ENCODE peak calls at places on chromosomes 6 and 20, in five cellular contexts. One of them, this sample, is unnamed.

GRCh38 chr6:36735110-36735971 is 37.7 kb downstream of the RAB44 start:
- DNase-seq in right cardiac atrium: peak; percentile 96
- DNase-seq in ovary: peak; percentile 77
- DNase-seq in SK-N-MC: peak; percentile 73
- DNase-seq in endodermal cell: no peak
- DNase-seq in this sample: peak; percentile 84

GRCh38 chr6:10534418-10534760 is 13.2 kb downstream of the GCNT2 start:
- DNase-seq in right cardiac atrium: no peak
- DNase-seq in ovary: no peak
- DNase-seq in SK-N-MC: no peak
- DNase-seq in endodermal cell: no peak
- DNase-seq in this sample: no peak

GRCh38 chr20:3172126-3172932 is 1.0 kb downstream of the LZTS3 start:
- DNase-seq in right cardiac atrium: no peak
- DNase-seq in ovary: no peak
- DNase-seq in SK-N-MC: no peak
- DNase-seq in endodermal cell: peak; percentile 52
- DNase-seq in this sample: no peak

GRCh38 chr20:38212806-38213606 is 47.5 kb downstream of the KIAA1755 start:
- DNase-seq in right cardiac atrium: peak; percentile 90
- DNase-seq in ovary: no peak
- DNase-seq in SK-N-MC: no peak
- DNase-seq in endodermal cell: no peak
- DNase-seq in this sample: peak; percentile 44

GRCh38 chr20:2130062-2130591 is 28.5 kb downstream of the STK35 start:
- DNase-seq in right cardiac atrium: no peak
- DNase-seq in ovary: no peak
- DNase-seq in SK-N-MC: no peak
- DNase-seq in endodermal cell: no peak
- DNase-seq in this sample: peak; percentile 72

GRCh38 chr20:21796059-21796458 is 90.6 kb downstream of the PAX1 start:
- DNase-seq in right cardiac atrium: peak; percentile 29
- DNase-seq in ovary: no peak
- DNase-seq in SK-N-MC: no peak
- DNase-seq in endodermal cell: peak; percentile 73
- DNase-seq in this sample: no peak

GRCh38 chr6:22828179-22829062 is 259.1 kb downstream of the HDGFL1 start:
- DNase-seq in right cardiac atrium: no peak
- DNase-seq in ovary: peak; percentile 38
- DNase-seq in SK-N-MC: peak; percentile 61
- DNase-seq in endodermal cell: peak; percentile 81
- DNase-seq in this sample: peak; percentile 38

GRCh38 chr20:24742989-24743388 is 206.1 kb upstream of the CST7 start:
- DNase-seq in right cardiac atrium: no peak
- DNase-seq in ovary: no peak
- DNase-seq in SK-N-MC: no peak
- DNase-seq in endodermal cell: peak; percentile 24
- DNase-seq in this sample: no peak

GRCh38 chr6:13624871-13625288 is 9.7 kb downstream of the NOL7 start:
- DNase-seq in right cardiac atrium: no peak
- DNase-seq in ovary: no peak
- DNase-seq in SK-N-MC: no peak
- DNase-seq in endodermal cell: peak; percentile 76
- DNase-seq in this sample: no peak

GRCh38 chr6:132400641-132401119 is 595 bp downstream of the MOXD1 start:
- DNase-seq in right cardiac atrium: no peak
- DNase-seq in ovary: peak; percentile 25
- DNase-seq in SK-N-MC: no peak
- DNase-seq in endodermal cell: no peak
- DNase-seq in this sample: no peak

GRCh38 chr6:144955853-144956252 is 670.7 kb downstream of the UTRN start:
- DNase-seq in right cardiac atrium: no peak
- DNase-seq in ovary: no peak
- DNase-seq in SK-N-MC: no peak
- DNase-seq in endodermal cell: no peak
- DNase-seq in this sample: no peak

GRCh38 chr20:25178563-25179438 is 16.7 kb upstream of the ENTPD6 start:
- DNase-seq in right cardiac atrium: peak; percentile 63
- DNase-seq in ovary: no peak
- DNase-seq in SK-N-MC: no peak
- DNase-seq in endodermal cell: peak; percentile 47
- DNase-seq in this sample: no peak

GRCh38 chr6:25882066-25882496 is 8.0 kb upstream of the SLC17A3 start:
- DNase-seq in right cardiac atrium: peak; percentile 54
- DNase-seq in ovary: peak; percentile 41
- DNase-seq in SK-N-MC: no peak
- DNase-seq in endodermal cell: peak; percentile 89
- DNase-seq in this sample: peak; percentile 30

GRCh38 chr20:32017711-32018251 is 7.5 kb downstream of the CCM2L start:
- DNase-seq in right cardiac atrium: no peak
- DNase-seq in ovary: no peak
- DNase-seq in SK-N-MC: no peak
- DNase-seq in endodermal cell: peak; percentile 97
- DNase-seq in this sample: no peak

GRCh38 chr6:133892444-133893323 is 3.8 kb downstream of the TCF21 start:
- DNase-seq in right cardiac atrium: no peak
- DNase-seq in ovary: peak; percentile 58
- DNase-seq in SK-N-MC: no peak
- DNase-seq in endodermal cell: peak; percentile 66
- DNase-seq in this sample: no peak

GRCh38 chr6:133891814-133892443 is 3.0 kb downstream of the TCF21 start:
- DNase-seq in right cardiac atrium: no peak
- DNase-seq in ovary: no peak
- DNase-seq in SK-N-MC: no peak
- DNase-seq in endodermal cell: no peak
- DNase-seq in this sample: no peak

GRCh38 chr6:133894795-133895401 is 6.0 kb downstream of the TCF21 start:
- DNase-seq in right cardiac atrium: no peak
- DNase-seq in ovary: no peak
- DNase-seq in SK-N-MC: no peak
- DNase-seq in endodermal cell: no peak
- DNase-seq in this sample: peak; percentile 66

GRCh38 chr6:133894369-133894768 is 5.5 kb downstream of the TCF21 start:
- DNase-seq in right cardiac atrium: no peak
- DNase-seq in ovary: no peak
- DNase-seq in SK-N-MC: no peak
- DNase-seq in endodermal cell: no peak
- DNase-seq in this sample: no peak

DNA sequence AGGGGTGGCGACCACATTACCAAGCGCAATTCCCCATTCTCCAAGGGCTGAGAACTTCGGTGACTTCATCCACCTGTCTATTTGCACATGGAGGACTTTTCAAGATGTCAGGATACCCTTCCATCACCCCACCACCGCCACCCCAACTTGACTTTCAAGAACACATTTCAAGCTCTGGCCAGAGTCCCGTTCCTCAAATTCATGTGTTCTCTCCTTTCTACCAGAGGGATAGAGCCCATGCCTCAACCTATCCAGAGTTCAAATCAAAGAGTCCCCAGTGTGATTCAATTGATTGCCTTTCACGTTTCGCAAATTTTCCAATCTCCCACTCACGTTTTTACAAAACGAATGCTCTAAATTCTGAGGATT is 4.4 kb downstream of the TCF21 start:
- DNase-seq in right cardiac atrium: no peak
- DNase-seq in ovary: no peak
- DNase-seq in SK-N-MC: no peak
- DNase-seq in endodermal cell: no peak
- DNase-seq in this sample: no peak
- H3K27ac ChIP-seq in right cardiac atrium: peak overlapping the region; percentile 14
- H3K27ac ChIP-seq in ovary: peak overlapping the region; percentile 96
- H3K27ac ChIP-seq in SK-N-MC: no peak overlapping the region
- H3K27ac ChIP-seq in endodermal cell: no peak overlapping the region
- H3K27ac ChIP-seq in this sample: peak overlapping the region; percentile 23

DNA sequence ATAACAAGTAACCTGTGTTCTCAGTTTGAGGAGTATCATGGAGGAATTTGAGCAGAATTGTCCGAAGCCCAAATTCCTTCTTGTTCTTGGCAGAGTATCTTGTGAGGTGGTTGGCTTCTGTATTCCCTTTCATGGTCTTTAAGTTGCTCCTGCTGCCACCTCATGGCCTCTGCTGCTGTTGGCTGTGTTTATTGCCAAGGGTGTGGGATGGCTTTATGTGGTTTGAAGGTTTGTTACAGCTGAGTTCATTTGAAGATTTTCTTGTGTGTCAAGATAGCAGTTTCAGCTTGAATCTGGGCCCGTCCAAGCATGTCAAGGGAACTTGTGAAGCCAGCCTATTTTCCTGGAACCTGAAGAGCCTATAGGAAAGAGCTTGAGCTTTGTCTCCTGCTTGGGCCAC is 20.2 kb upstream of the TTK start:
- DNase-seq in right cardiac atrium: no peak
- DNase-seq in ovary: no peak
- DNase-seq in SK-N-MC: no peak
- DNase-seq in endodermal cell: peak; percentile 69
- DNase-seq in this sample: no peak
- H3K9me3 ChIP-seq in right cardiac atrium: no peaks in the 10 kb centered on the region
- H3K9me3 ChIP-seq in ovary: no peaks in the 10 kb centered on the region
- H3K9me3 ChIP-seq in SK-N-MC: no peaks in the 10 kb centered on the region
- H3K9me3 ChIP-seq in endodermal cell: no peaks in the 10 kb centered on the region
- H3K9me3 ChIP-seq in this sample: no peaks in the 10 kb centered on the region

GRCh38 chr6:6547111-6547879 is 41.2 kb upstream of the LY86 start:
- DNase-seq in right cardiac atrium: peak; percentile 90
- DNase-seq in ovary: peak; percentile 84
- DNase-seq in SK-N-MC: peak; percentile 55
- DNase-seq in endodermal cell: peak; percentile 97
- DNase-seq in this sample: peak; percentile 94
- H3K4me3 ChIP-seq in right cardiac atrium: peak overlapping the region; percentile 34
- H3K4me3 ChIP-seq in ovary: peak overlapping the region; percentile 34
- H3K4me3 ChIP-seq in SK-N-MC: no peak overlapping the region
- H3K4me3 ChIP-seq in endodermal cell: peak overlapping the region; percentile 72
- H3K4me3 ChIP-seq in this sample: peak overlapping the region; percentile 43

GRCh38 chr6:89021629-89022028 is 58.2 kb upstream of the RNGTT start:
- DNase-seq in right cardiac atrium: no peak
- DNase-seq in ovary: no peak
- DNase-seq in SK-N-MC: no peak
- DNase-seq in endodermal cell: peak; percentile 88
- DNase-seq in this sample: no peak
- H3K27ac ChIP-seq in right cardiac atrium: no peak overlapping the region
- H3K27ac ChIP-seq in ovary: no peak overlapping the region
- H3K27ac ChIP-seq in SK-N-MC: no peak overlapping the region
- H3K27ac ChIP-seq in endodermal cell: peak overlapping the region; percentile 32
- H3K27ac ChIP-seq in this sample: peak overlapping the region; percentile 29

GRCh38 chr6:307065-307814 is 15.0 kb downstream of the DUSP22 start:
- DNase-seq in right cardiac atrium: peak; percentile 76
- DNase-seq in ovary: no peak
- DNase-seq in SK-N-MC: no peak
- DNase-seq in endodermal cell: peak; percentile 38
- DNase-seq in this sample: no peak
- H3K9me3 ChIP-seq in right cardiac atrium: no peaks in the 10 kb centered on the region
- H3K9me3 ChIP-seq in ovary: no peaks in the 10 kb centered on the region
- H3K9me3 ChIP-seq in SK-N-MC: no peaks in the 10 kb centered on the region
- H3K9me3 ChIP-seq in endodermal cell: no peaks in the 10 kb centered on the region
- H3K9me3 ChIP-seq in this sample: no peaks in the 10 kb centered on the region

DNA sequence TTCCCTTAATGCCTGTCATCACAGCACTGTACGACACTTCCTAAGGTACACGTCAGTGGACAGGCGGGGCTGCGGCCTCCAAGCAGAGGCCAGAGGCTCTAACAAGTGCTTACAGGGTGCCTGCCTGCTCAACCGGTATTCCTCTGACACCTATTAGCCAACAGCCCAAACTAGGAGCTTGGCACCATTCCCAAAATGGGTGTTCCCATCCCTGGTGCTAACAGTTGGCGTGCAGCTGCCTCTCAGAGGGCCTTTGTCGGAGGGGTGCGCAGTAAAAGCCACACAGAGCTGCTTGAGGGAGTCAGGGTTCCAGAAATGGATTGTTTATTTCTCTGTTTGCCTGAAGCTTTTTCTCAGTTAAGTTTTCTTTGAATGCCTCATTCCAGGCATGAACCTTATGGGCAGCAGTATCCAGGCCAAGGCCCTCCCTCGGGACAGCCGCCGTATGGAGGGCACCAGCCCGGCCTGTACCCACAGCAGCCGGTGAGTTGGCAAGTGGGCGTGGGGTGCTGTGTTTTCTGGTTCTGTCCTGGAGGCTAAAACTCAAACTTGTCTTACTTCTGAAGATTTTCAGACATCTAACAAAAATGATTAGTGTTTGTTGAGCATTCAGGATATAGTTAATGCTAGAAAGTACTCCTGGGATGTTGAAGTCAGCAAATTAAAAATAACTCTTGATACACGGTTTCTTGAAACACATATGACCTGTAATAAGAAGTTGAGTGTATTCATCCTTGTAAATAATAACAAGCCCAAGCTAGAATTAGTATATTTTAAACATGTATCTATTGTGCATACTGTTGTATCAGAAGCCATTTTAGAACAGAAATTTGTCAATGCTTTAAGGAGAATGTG is 124.7 kb downstream of the TMEM242 start:
- DNase-seq in right cardiac atrium: peak; percentile 78
- DNase-seq in ovary: peak; percentile 44
- DNase-seq in SK-N-MC: no peak
- DNase-seq in endodermal cell: no peak
- DNase-seq in this sample: peak; percentile 36
- H3K4me3 ChIP-seq in right cardiac atrium: no peak overlapping the region
- H3K4me3 ChIP-seq in ovary: no peak overlapping the region
- H3K4me3 ChIP-seq in SK-N-MC: no peak overlapping the region
- H3K4me3 ChIP-seq in endodermal cell: no peak overlapping the region
- H3K4me3 ChIP-seq in this sample: no peak overlapping the region

GRCh38 chr6:166939894-166940293 is 16.5 kb downstream of the RNASET2 start:
- DNase-seq in right cardiac atrium: peak; percentile 17
- DNase-seq in ovary: no peak
- DNase-seq in SK-N-MC: no peak
- DNase-seq in endodermal cell: no peak
- DNase-seq in this sample: no peak
- H3K27ac ChIP-seq in right cardiac atrium: no peak overlapping the region
- H3K27ac ChIP-seq in ovary: no peak overlapping the region
- H3K27ac ChIP-seq in SK-N-MC: no peak overlapping the region
- H3K27ac ChIP-seq in endodermal cell: no peak overlapping the region
- H3K27ac ChIP-seq in this sample: no peak overlapping the region

DNA sequence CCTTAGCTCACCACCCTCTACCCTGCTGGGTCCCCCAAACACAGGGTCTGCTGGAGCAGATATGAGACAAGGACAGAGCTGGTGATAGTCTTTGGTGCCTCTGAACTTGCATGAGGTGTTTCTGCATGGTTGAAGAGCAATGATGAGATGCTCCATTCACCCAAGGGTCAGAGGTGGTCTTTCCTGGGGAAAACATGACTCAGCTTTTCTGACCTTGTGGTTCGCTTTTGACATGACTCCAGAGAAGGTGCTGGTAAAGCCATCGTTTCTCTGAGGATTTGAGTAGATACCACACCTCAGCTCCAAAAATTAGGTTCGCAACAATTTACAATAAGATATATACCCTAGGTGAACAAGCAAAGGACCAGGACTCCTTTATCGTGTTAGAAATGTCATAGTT is 304.8 kb downstream of the DHX35 start:
- DNase-seq in right cardiac atrium: no peak
- DNase-seq in ovary: no peak
- DNase-seq in SK-N-MC: no peak
- DNase-seq in endodermal cell: no peak
- DNase-seq in this sample: no peak
- H3K9me3 ChIP-seq in right cardiac atrium: no peaks in the 10 kb centered on the region
- H3K9me3 ChIP-seq in ovary: no peaks in the 10 kb centered on the region
- H3K9me3 ChIP-seq in SK-N-MC: no peaks in the 10 kb centered on the region
- H3K9me3 ChIP-seq in endodermal cell: no peaks in the 10 kb centered on the region
- H3K9me3 ChIP-seq in this sample: no peaks in the 10 kb centered on the region

GRCh38 chr6:3022765-3023662 is 23.3 kb downstream of the NQO2 start:
- DNase-seq in right cardiac atrium: peak; percentile 72
- DNase-seq in ovary: no peak
- DNase-seq in SK-N-MC: no peak
- DNase-seq in endodermal cell: no peak
- DNase-seq in this sample: no peak
- H3K4me3 ChIP-seq in right cardiac atrium: peak overlapping the region; percentile 43
- H3K4me3 ChIP-seq in ovary: peak overlapping the region; percentile 23
- H3K4me3 ChIP-seq in SK-N-MC: peak overlapping the region; percentile 100
- H3K4me3 ChIP-seq in endodermal cell: peak overlapping the region; percentile 4
- H3K4me3 ChIP-seq in this sample: peak overlapping the region; percentile 25